ENCODE peak calls at places on chromosomes 12 and 14, in eight cellular contexts. One of them, this sample, is unnamed.

GRCh38 chr12:58313091-58313855 is 371.9 kb downstream of the ATP23 start:
- DNase-seq in neuronal stem cell: no peak
- DNase-seq in HT-29: no peak
- DNase-seq in astrocyte of the hippocampus: peak
- DNase-seq in fibroblast of lung: peak
- DNase-seq in SHP77: no peak
- DNase-seq in KG1: no peak
- DNase-seq in C1 segment of cervical spinal cord: no peak
- DNase-seq in this sample: no peak

GRCh38 chr12:33115716-33116115 is 219.1 kb upstream of the PKP2 start:
- DNase-seq in astrocyte of the hippocampus: no peak
- DNase-seq in neuronal stem cell: no peak
- DNase-seq in HT-29: no peak
- DNase-seq in KG1: no peak
- DNase-seq in SHP77: no peak
- DNase-seq in fibroblast of lung: no peak
- DNase-seq in C1 segment of cervical spinal cord: no peak
- DNase-seq in this sample: no peak

GRCh38 chr12:30964896-30965612 is 38.5 kb downstream of the TSPAN11 start:
- DNase-seq in neuronal stem cell: no peak
- DNase-seq in HT-29: no peak
- DNase-seq in SHP77: no peak
- DNase-seq in astrocyte of the hippocampus: no peak
- DNase-seq in KG1: no peak
- DNase-seq in fibroblast of lung: no peak
- DNase-seq in C1 segment of cervical spinal cord: no peak
- DNase-seq in this sample: no peak

GRCh38 chr14:98136420-98136819 is 1135.6 kb downstream of the BCL11B start:
- DNase-seq in C1 segment of cervical spinal cord: no peak
- DNase-seq in neuronal stem cell: no peak
- DNase-seq in KG1: no peak
- DNase-seq in HT-29: no peak
- DNase-seq in SHP77: no peak
- DNase-seq in astrocyte of the hippocampus: no peak
- DNase-seq in fibroblast of lung: no peak
- DNase-seq in this sample: no peak

GRCh38 chr12:50825372-50825838 is 17.3 kb upstream of the TMPRSS12 start:
- DNase-seq in C1 segment of cervical spinal cord: no peak
- DNase-seq in SHP77: peak
- DNase-seq in astrocyte of the hippocampus: peak
- DNase-seq in neuronal stem cell: peak
- DNase-seq in fibroblast of lung: peak
- DNase-seq in HT-29: peak
- DNase-seq in KG1: peak
- DNase-seq in this sample: no peak

GRCh38 chr12:131466306-131466705 is 244.6 kb upstream of the SFSWAP start:
- DNase-seq in KG1: no peak
- DNase-seq in C1 segment of cervical spinal cord: no peak
- DNase-seq in neuronal stem cell: no peak
- DNase-seq in HT-29: no peak
- DNase-seq in fibroblast of lung: no peak
- DNase-seq in astrocyte of the hippocampus: no peak
- DNase-seq in SHP77: no peak
- DNase-seq in this sample: no peak

GRCh38 chr14:95092723-95093122 is 64.6 kb downstream of the DICER1 start:
- DNase-seq in KG1: no peak
- DNase-seq in fibroblast of lung: no peak
- DNase-seq in neuronal stem cell: no peak
- DNase-seq in SHP77: no peak
- DNase-seq in astrocyte of the hippocampus: no peak
- DNase-seq in C1 segment of cervical spinal cord: no peak
- DNase-seq in HT-29: no peak
- DNase-seq in this sample: no peak

GRCh38 chr12:116125981-116126566 is 151.4 kb downstream of the MED13L start:
- DNase-seq in C1 segment of cervical spinal cord: no peak
- DNase-seq in neuronal stem cell: no peak
- DNase-seq in SHP77: no peak
- DNase-seq in fibroblast of lung: peak
- DNase-seq in HT-29: no peak
- DNase-seq in astrocyte of the hippocampus: no peak
- DNase-seq in KG1: no peak
- DNase-seq in this sample: no peak

GRCh38 chr12:122681814-122682213 is 21.3 kb downstream of the HCAR2 start:
- DNase-seq in SHP77: no peak
- DNase-seq in C1 segment of cervical spinal cord: peak
- DNase-seq in fibroblast of lung: peak
- DNase-seq in astrocyte of the hippocampus: peak
- DNase-seq in KG1: no peak
- DNase-seq in neuronal stem cell: no peak
- DNase-seq in HT-29: no peak
- DNase-seq in this sample: no peak

GRCh38 chr12:9337656-9338055 is 129.5 kb upstream of the PZP start:
- DNase-seq in HT-29: no peak
- DNase-seq in fibroblast of lung: no peak
- DNase-seq in C1 segment of cervical spinal cord: no peak
- DNase-seq in KG1: no peak
- DNase-seq in SHP77: no peak
- DNase-seq in astrocyte of the hippocampus: no peak
- DNase-seq in neuronal stem cell: no peak
- DNase-seq in this sample: no peak

GRCh38 chr12:78917513-78917912 is 52.9 kb downstream of the SYT1 start:
- DNase-seq in KG1: no peak
- DNase-seq in HT-29: no peak
- DNase-seq in SHP77: no peak
- DNase-seq in fibroblast of lung: no peak
- DNase-seq in C1 segment of cervical spinal cord: no peak
- DNase-seq in neuronal stem cell: no peak
- DNase-seq in astrocyte of the hippocampus: no peak
- DNase-seq in this sample: no peak

GRCh38 chr12:52189376-52190174 is 2.2 kb downstream of the KRT80 start:
- DNase-seq in KG1: no peak
- DNase-seq in astrocyte of the hippocampus: peak
- DNase-seq in HT-29: no peak
- DNase-seq in neuronal stem cell: no peak
- DNase-seq in fibroblast of lung: no peak
- DNase-seq in C1 segment of cervical spinal cord: no peak
- DNase-seq in SHP77: no peak
- DNase-seq in this sample: no peak

This sample was measured in substantia nigra.